ENCODE peak calls at places on chromosomes 2 and 18, in eight cellular contexts. I is upper lobe of right lung, D is lower lobe of right lung, U is mucosa of descending colon, K is stomach, A is HepG2, N is fibroblast of lung, G is PC-9. X is an unnamed sample.

GRCh38 chr18:42072407-42072806 is 117.4 kb downstream of the PIK3C3 start:
- DNase-seq in I (no peak), D (no peak), U (no peak), K (no peak), A (no peak), N (no peak), G (no peak), X (no peak)

GRCh38 chr2:1791670-1792069 is 47.4 kb upstream of the PXDN start:
- DNase-seq in I (no peak), D (no peak), U (no peak), K (no peak), A (no peak), N (no peak), G (no peak), X (no peak)

GRCh38 chr18:2547477-2548087 is 23.7 kb downstream of the METTL4 start:
- DNase-seq in I (no peak), D (no peak), U (no peak), K (no peak), A (peak; percentile 20), N (peak; percentile 50), G (no peak), X (no peak)

GRCh38 chr2:219959471-219959870 is 332.0 kb downstream of the SLC4A3 start:
- DNase-seq in I (no peak), D (no peak), U (no peak), K (no peak), A (no peak), N (peak; percentile 66), G (no peak), X (no peak)

GRCh38 chr18:57062841-57063240 is 84.0 kb upstream of the BOD1L2 start:
- DNase-seq in I (no peak), D (no peak), U (no peak), K (no peak), A (no peak), N (no peak), G (no peak), X (no peak)

GRCh38 chr18:3790702-3791101 is 340.7 kb downstream of the TGIF1 start:
- DNase-seq in I (no peak), D (no peak), U (no peak), K (no peak), A (no peak), N (peak; percentile 94), G (no peak), X (no peak)

GRCh38 chr2:12465631-12466135 is 251.1 kb upstream of the TRIB2 start:
- DNase-seq in I (no peak), D (no peak), U (no peak), K (no peak), A (no peak), N (no peak), G (no peak), X (no peak)

GRCh38 chr2:190343500-190344274 is at the start of gene INPP1:
- DNase-seq in I (peak; percentile 89), D (peak; percentile 82), U (peak; percentile 81), K (peak; percentile 64), A (no peak), N (peak; percentile 65), G (no peak), X (peak; percentile 78)

GRCh38 chr2:98656800-98657199 is 48.4 kb downstream of the UNC50 start:
- DNase-seq in I (no peak), D (no peak), U (no peak), K (no peak), A (no peak), N (no peak), G (no peak), X (no peak)

GRCh38 chr2:71379086-71379485 is 47.5 kb downstream of the ZNF638 start:
- DNase-seq in I (no peak), D (no peak), U (no peak), K (no peak), A (no peak), N (peak; percentile 89), G (no peak), X (no peak)

GRCh38 chr18:48913201-48913600 is 37.6 kb downstream of the SMAD7 start:
- DNase-seq in I (peak; percentile 62), D (no peak), U (peak; percentile 64), K (peak; percentile 51), A (no peak), N (no peak), G (no peak), X (peak; percentile 41)

GRCh38 chr18:40124107-40124506 is 1830.9 kb upstream of the PIK3C3 start:
- DNase-seq in I (no peak), D (no peak), U (no peak), K (no peak), A (no peak), N (peak; percentile 78), G (no peak), X (no peak)

GRCh38 chr2:238320648-238321281 is 447 bp downstream of the TRAF3IP1 start:
- DNase-seq in I (no peak), D (no peak), U (no peak), K (no peak), A (no peak), N (peak; percentile 15), G (no peak), X (no peak)

GRCh38 chr2:17593841-17594482 is 53.5 kb downstream of the VSNL1 start:
- DNase-seq in I (no peak), D (no peak), U (no peak), K (no peak), A (peak; percentile 98), N (peak; percentile 32), G (peak; percentile 58), X (no peak)

GRCh38 chr2:119333360-119333759 is 33.3 kb downstream of the C2orf76 start:
- DNase-seq in I (no peak), D (no peak), U (no peak), K (no peak), A (no peak), N (no peak), G (peak; percentile 70), X (no peak)

GRCh38 chr2:41647468-41648042 is 400.3 kb upstream of the PKDCC start:
- DNase-seq in I (no peak), D (no peak), U (no peak), K (no peak), A (no peak), N (peak; percentile 0), G (no peak), X (no peak)

GRCh38 chr18:36309436-36310391 is 12.2 kb downstream of the FHOD3 start:
- DNase-seq in I (no peak), D (no peak), U (no peak), K (no peak), A (no peak), N (peak; percentile 100), G (peak; percentile 96), X (no peak)

GRCh38 chr2:9144617-9145016 is 62.0 kb upstream of the ASAP2 start:
- DNase-seq in I (no peak), D (no peak), U (no peak), K (no peak), A (no peak), N (peak; percentile 74), G (peak; percentile 50), X (no peak)

GRCh38 chr2:74532222-74532621 is 2.5 kb downstream of the HTRA2 start:
- DNase-seq in I (no peak), D (no peak), U (no peak), K (no peak), A (peak; percentile 68), N (no peak), G (peak; percentile 62), X (no peak)

GRCh38 chr2:237090906-237091305 is 5.2 kb downstream of the COPS8 start:
- DNase-seq in I (no peak), D (no peak), U (no peak), K (no peak), A (no peak), N (peak; percentile 70), G (no peak), X (no peak)

GRCh38 chr2:105299290-105299689 is 30.2 kb downstream of the TGFBRAP1 start:
- DNase-seq in I (no peak), D (no peak), U (no peak), K (no peak), A (peak; percentile 23), N (no peak), G (no peak), X (no peak)

GRCh38 chr18:47996091-47996541 is 65.7 kb upstream of the SMAD2 start:
- DNase-seq in I (no peak), D (no peak), U (no peak), K (no peak), A (no peak), N (no peak), G (no peak), X (no peak)

GRCh38 chr2:233830111-233830760 is 24.1 kb downstream of the HJURP start:
- DNase-seq in I (peak; percentile 45), D (no peak), U (no peak), K (peak; percentile 15), A (no peak), N (no peak), G (no peak), X (no peak)
- H3K4me1 ChIP-seq in I (no peaks in the 10 kb centered on the region), D (no peaks in the 10 kb centered on the region), U (no peaks in the 10 kb centered on the region), K (no peaks in the 10 kb centered on the region), A (no peaks in the 10 kb centered on the region), N (no peaks in the 10 kb centered on the region), G (no peaks in the 10 kb centered on the region), X (no peaks in the 10 kb centered on the region)

DNA sequence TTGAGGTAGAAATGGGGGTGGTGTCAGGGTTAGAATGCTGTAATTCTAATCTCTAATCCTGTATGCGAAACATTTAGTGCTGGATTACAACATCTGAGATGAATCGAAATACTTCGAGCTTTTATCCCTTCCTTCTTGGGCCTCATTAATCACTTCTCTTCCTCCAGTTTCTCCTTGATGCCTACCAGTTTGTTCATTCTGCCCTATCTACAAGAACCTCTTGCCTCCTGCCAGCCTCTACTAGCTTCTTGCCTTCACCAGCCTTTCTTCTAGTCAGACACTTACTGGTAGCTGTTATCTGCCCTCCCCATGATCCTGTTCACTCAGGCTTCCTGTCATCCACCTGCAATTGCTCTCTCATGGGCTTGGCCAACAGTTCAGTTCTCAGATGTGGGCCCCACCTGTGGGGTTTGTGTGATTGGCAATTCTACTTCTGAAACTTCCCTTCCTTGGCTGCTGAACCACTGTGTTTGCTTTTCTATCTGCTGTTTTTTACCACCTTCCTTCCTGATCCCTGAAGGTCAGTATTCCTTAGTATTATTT is 15.4 kb upstream of the FARP2 start:
- DNase-seq in I (no peak), D (no peak), U (no peak), K (no peak), A (no peak), N (no peak), G (no peak), X (no peak)
- H3K36me3 ChIP-seq in I (peaks cover 94% of the 10 kb centered on the region), D (peaks cover 94% of the 10 kb centered on the region), U (peaks cover 5% of the 10 kb centered on the region), K (peaks cover 94% of the 10 kb centered on the region), A (peaks cover 44% of the 10 kb centered on the region), N (peaks cover 18% of the 10 kb centered on the region), G (peaks cover 57% of the 10 kb centered on the region), X (peaks cover 35% of the 10 kb centered on the region)

GRCh38 chr18:21571763-21572162 is 28.7 kb downstream of the ESCO1 start:
- DNase-seq in I (no peak), D (no peak), U (no peak), K (no peak), A (no peak), N (peak; percentile 15), G (no peak), X (no peak)
- TF ChIP-seq CTCF in I (no peak), D (no peak), U (no peak), K (no peak), A (no peak), N (no peak), G (no peak), X (no peak)

DNA sequence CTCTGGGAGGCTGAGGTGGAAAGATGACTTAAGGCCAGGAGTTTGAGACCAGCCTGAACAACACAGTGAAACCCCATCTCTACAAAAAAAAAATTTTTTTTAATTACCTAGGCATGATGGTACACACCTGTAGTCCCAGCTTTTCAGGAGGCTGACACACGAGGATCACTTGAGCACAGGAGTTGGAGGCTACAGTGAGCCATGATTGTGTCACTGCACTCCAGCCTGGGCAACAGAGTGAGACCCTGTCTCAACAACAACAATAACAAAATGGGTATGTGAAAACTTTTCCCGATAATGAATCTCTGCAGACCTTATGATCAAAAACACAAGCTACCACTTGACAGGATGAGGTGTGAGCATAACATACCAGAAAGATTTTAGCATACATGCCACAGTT is 73.9 kb upstream of the PELI1 start:
- DNase-seq in I (no peak), D (no peak), U (no peak), K (no peak), A (no peak), N (no peak), G (no peak), X (no peak)
- H3K4me1 ChIP-seq in I (peaks cover 27% of the 10 kb centered on the region), D (peaks cover 43% of the 10 kb centered on the region), U (peaks cover 16% of the 10 kb centered on the region), K (peaks cover 13% of the 10 kb centered on the region), A (peaks cover 9% of the 10 kb centered on the region), N (no peaks in the 10 kb centered on the region), G (peaks cover 15% of the 10 kb centered on the region), X (peaks cover under 1% of the 10 kb centered on the region)

X was measured in colonic mucosa.